ENCODE peak calls at places on chromosome 5, in ten cellular contexts. V is gastrocnemius medialis; Y is GM12878; E is tibial artery; N is A549; K is CD4-positive, alpha-beta T cell; U is dorsolateral prefrontal cortex; B is upper lobe of right lung; J is left lung; M is ovary. G is an unnamed sample.
A peak's percentile ranks its signal among the peaks of the same experiment; 100 is the strongest.

GRCh38 chr5:32445831-32446614 is 1.5 kb upstream of the ZFR start:
- DNase-seq in K (no peak), E (no peak), Y (no peak), J (no peak), B (no peak), U (no peak), N (no peak), M (no peak), V (no peak), G (no peak)

GRCh38 chr5:8550921-8551320 is 682.0 kb downstream of the MTRR start:
- DNase-seq in U (no peak), V (no peak), Y (no peak), N (no peak), J (no peak), B (no peak), M (no peak), E (no peak), K (no peak), G (no peak)

GRCh38 chr5:143054480-143054941 is 284.3 kb downstream of the ARHGAP26 start:
- DNase-seq in K (no peak), N (no peak), B (no peak), Y (peak; percentile 97), J (no peak), E (no peak), U (no peak), M (no peak), V (no peak), G (no peak)

GRCh38 chr5:13382232-13382631 is 562.3 kb downstream of the DNAH5 start:
- DNase-seq in U (no peak), E (no peak), N (no peak), B (peak; percentile 25), M (no peak), V (no peak), K (no peak), Y (no peak), J (peak; percentile 24), G (no peak)

GRCh38 chr5:175253597-175253996 is 190.4 kb downstream of the DRD1 start:
- DNase-seq in E (no peak), K (no peak), Y (no peak), M (no peak), V (no peak), J (no peak), U (no peak), B (no peak), N (no peak), G (no peak)

GRCh38 chr5:1704676-1705075 is 95.0 kb downstream of the MRPL36 start:
- DNase-seq in Y (no peak), J (no peak), N (no peak), K (no peak), M (no peak), E (peak; percentile 40), V (no peak), B (no peak), U (no peak), G (no peak)

GRCh38 chr5:75239681-75240080 is 3.0 kb upstream of the ANKRD31 start:
- DNase-seq in J (no peak), Y (no peak), M (no peak), K (no peak), V (no peak), B (no peak), E (no peak), U (no peak), N (no peak), G (no peak)

GRCh38 chr5:140964356-140964755 is 1.9 kb upstream of the PCDHAC2 start:
- DNase-seq in N (no peak), E (no peak), J (no peak), K (no peak), V (no peak), Y (no peak), M (no peak), B (no peak), U (no peak), G (no peak)

GRCh38 chr5:159657766-159658165 is 258.5 kb upstream of the ADRA1B start:
- DNase-seq in K (no peak), N (no peak), B (no peak), Y (no peak), E (no peak), J (no peak), U (no peak), V (no peak), M (no peak), G (no peak)

GRCh38 chr5:159660401-159660800 is 255.9 kb upstream of the ADRA1B start:
- DNase-seq in V (no peak), K (no peak), B (no peak), M (no peak), J (no peak), E (no peak), Y (no peak), N (peak; percentile 31), U (no peak), G (no peak)

GRCh38 chr5:159655757-159656409 is 260.4 kb upstream of the ADRA1B start:
- DNase-seq in M (no peak), N (no peak), J (no peak), U (no peak), B (no peak), E (no peak), Y (no peak), V (no peak), K (no peak), G (no peak)

GRCh38 chr5:159657298-159657697 is 259.0 kb upstream of the ADRA1B start:
- DNase-seq in N (no peak), Y (no peak), U (no peak), K (no peak), M (no peak), V (no peak), E (no peak), J (no peak), B (no peak), G (no peak)

DNA sequence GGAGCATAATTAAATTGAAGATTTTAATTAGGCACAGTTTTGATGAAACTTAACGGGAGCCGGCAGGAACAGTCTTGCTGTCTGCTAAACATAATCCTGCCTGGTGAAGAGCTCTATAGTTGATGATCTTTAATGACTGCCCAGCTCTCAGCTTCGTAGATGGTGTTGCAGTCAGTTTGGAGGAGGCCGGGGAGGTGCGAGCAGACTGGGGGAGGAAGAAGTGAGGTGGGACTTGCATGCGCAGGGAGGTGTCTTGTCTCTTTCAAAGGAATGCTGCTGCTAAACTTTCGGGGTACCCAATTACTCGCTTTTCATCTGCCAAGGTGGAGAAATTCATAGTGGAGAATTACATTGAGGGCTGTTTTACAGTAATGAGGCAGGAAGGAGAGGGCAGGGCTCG is 258.0 kb upstream of the ADRA1B start:
- DNase-seq in V (no peak), E (no peak), B (no peak), Y (no peak), K (no peak), J (no peak), M (no peak), U (no peak), N (no peak), G (no peak)
- H3K27ac ChIP-seq in V (no peak overlapping the region), E (no peak overlapping the region), B (no peak overlapping the region), Y (no peak overlapping the region), K (no peak overlapping the region), J (no peak overlapping the region), M (no peak overlapping the region), U (no peak overlapping the region), N (no peak overlapping the region), G (no peak overlapping the region)

DNA sequence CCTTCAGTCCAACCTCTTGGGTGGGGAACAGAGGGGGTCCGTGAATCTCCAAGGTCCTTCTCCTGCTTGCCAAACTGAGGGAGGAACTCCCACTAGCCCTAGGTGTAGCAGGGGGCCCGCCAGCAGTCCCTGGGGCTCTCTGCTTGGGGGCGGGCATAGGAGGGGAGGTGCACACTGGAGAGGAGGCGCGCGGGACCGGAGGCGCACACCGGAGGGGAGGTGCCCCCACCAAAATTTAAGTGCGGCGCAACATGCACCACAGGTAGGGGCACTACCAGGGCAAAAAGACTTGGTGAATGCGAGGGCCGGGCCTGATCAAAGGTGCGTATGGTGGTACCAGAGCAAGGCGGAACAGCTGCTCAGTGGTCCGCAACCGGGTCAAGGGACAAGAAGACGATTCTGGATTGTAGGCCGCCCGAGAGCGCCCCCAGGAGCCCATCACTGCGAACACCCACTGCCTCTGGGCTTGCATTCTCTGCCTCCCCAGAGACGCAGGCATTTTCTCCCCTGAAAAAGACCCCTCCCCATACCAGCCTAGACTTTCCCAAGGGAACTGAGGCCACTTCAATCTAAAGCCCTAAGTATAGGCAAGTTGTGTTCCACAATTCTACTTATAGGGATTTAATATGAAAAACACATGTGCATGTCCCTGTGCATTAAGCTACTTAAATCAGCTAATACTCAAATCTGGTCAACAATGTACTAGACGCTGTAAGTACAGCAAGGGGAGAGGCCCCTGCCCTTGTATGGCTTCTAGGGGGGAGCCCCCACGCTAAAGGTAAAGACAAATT is 50.6 kb downstream of the TGFBI start:
- DNase-seq in B (no peak), U (no peak), J (peak; percentile 75), Y (no peak), V (no peak), K (no peak), E (no peak), N (no peak), M (no peak), G (no peak)
- TF ChIP-seq CTCF in B (no peak), U (no peak), J (no peak), Y (no peak), V (no peak), K (no peak), E (no peak), N (no peak), M (no peak), G (no peak)

GRCh38 chr5:173326501-173326960 is 1.7 kb downstream of the STC2 start:
- DNase-seq in Y (no peak), U (no peak), N (no peak), E (no peak), B (no peak), V (no peak), M (no peak), K (no peak), J (no peak), G (peak; percentile 72)

GRCh38 chr5:173327948-173328895 is at the start of gene STC2:
- DNase-seq in K (no peak), N (peak; percentile 91), V (peak; percentile 90), J (peak; percentile 85), U (no peak), E (peak; percentile 83), M (no peak), B (no peak), Y (peak; percentile 15), G (no peak)

GRCh38 chr5:173328896-173329369 is 719 bp upstream of the STC2 start:
- DNase-seq in U (no peak), V (peak; percentile 27), K (no peak), E (no peak), J (no peak), Y (no peak), B (no peak), M (no peak), N (peak; percentile 69), G (no peak)

GRCh38 chr5:173325091-173325698 is 3.0 kb downstream of the STC2 start:
- DNase-seq in M (no peak), Y (no peak), N (no peak), V (no peak), U (no peak), K (no peak), B (no peak), E (no peak), J (no peak), G (no peak)

GRCh38 chr5:173327084-173327947 is 898 bp downstream of the STC2 start:
- DNase-seq in K (no peak), Y (no peak), N (peak; percentile 37), J (no peak), B (no peak), E (no peak), M (no peak), V (no peak), U (no peak), G (no peak)
- H3K27ac ChIP-seq in K (no peak overlapping the region), Y (no peak overlapping the region), N (peak overlapping the region; percentile 97), J (no peak overlapping the region), B (no peak overlapping the region), E (peak overlapping the region; percentile 42), M (no peak overlapping the region), V (peak overlapping the region; percentile 83), U (no peak overlapping the region), G (peak overlapping the region; percentile 87)

GRCh38 chr5:126777257-126777973 is 479 bp downstream of the LMNB1 start:
- DNase-seq in J (peak; percentile 91), U (peak; percentile 68), B (peak; percentile 84), N (peak; percentile 72), E (peak; percentile 69), V (peak; percentile 9), Y (no peak), M (peak; percentile 47), K (peak; percentile 55), G (peak; percentile 23)
- TF ChIP-seq CTCF in J (no peak), U (no peak), B (peak; percentile 4), N (peak; percentile 5), E (no peak), V (peak; percentile 18), Y (no peak), M (no peak), K (no peak), G (no peak)